ENCODE peak calls at places on chromosomes 2 and 18, in six cellular contexts. N is cardiac fibroblast, Z is adrenal gland, A is tibial nerve, I is HAP-1, K is H7. U is an unnamed sample.

GRCh38 chr18:70489556-70489955 is 200.7 kb downstream of the SOCS6 start:
- DNase-seq in A (no peak), Z (no peak), K (no peak), I (no peak), N (no peak), U (no peak)

GRCh38 chr2:88090446-88091283 is 23.0 kb downstream of the SMYD1 start:
- DNase-seq in Z (no peak), A (no peak), I (no peak), K (no peak), N (no peak), U (no peak)

GRCh38 chr2:222641336-222641735 is 14.6 kb downstream of the FARSB start:
- DNase-seq in I (no peak), A (no peak), Z (no peak), K (no peak), N (no peak), U (no peak)

GRCh38 chr2:180523629-180524340 is 456.6 kb upstream of the UBE2E3 start:
- DNase-seq in K (no peak), I (no peak), Z (no peak), A (no peak), N (peak; percentile 96), U (peak; percentile 93)

GRCh38 chr2:224078656-224079055 is 39.6 kb upstream of the SERPINE2 start:
- DNase-seq in Z (no peak), K (no peak), A (no peak), I (no peak), N (no peak), U (no peak)

GRCh38 chr18:6885992-6886823 is 156.7 kb downstream of the ARHGAP28 start:
- DNase-seq in K (peak; percentile 47), Z (peak; percentile 63), A (peak; percentile 78), I (peak; percentile 4), N (peak; percentile 70), U (peak; percentile 73)

GRCh38 chr18:5851998-5852397 is 43.3 kb downstream of the TMEM200C start:
- DNase-seq in N (no peak), I (no peak), K (no peak), A (no peak), Z (no peak), U (no peak)

GRCh38 chr2:9842487-9843228 is 616 bp upstream of the TAF1B start:
- DNase-seq in I (no peak), Z (no peak), N (no peak), K (no peak), A (no peak), U (no peak)

GRCh38 chr2:240561325-240561971 is 1.3 kb downstream of the DUSP28 start:
- DNase-seq in A (no peak), K (no peak), Z (no peak), I (no peak), N (peak; percentile 86), U (peak; percentile 49)

GRCh38 chr2:85468704-85469349 is 50.3 kb downstream of the SH2D6 start:
- DNase-seq in K (peak; percentile 36), I (peak; percentile 41), N (peak; percentile 68), Z (no peak), A (peak; percentile 18), U (peak; percentile 84)

GRCh38 chr2:202337133-202337532 is 39.0 kb upstream of the BMPR2 start:
- DNase-seq in Z (no peak), N (peak; percentile 23), K (no peak), A (no peak), I (no peak), U (no peak)

GRCh38 chr18:53755914-53756606 is 468.4 kb downstream of the MBD2 start:
- DNase-seq in A (no peak), Z (no peak), I (no peak), N (no peak), K (no peak), U (no peak)

GRCh38 chr2:115908731-115909130 is 1466.3 kb downstream of the DPP10 start:
- DNase-seq in K (no peak), A (no peak), I (no peak), Z (no peak), N (no peak), U (no peak)

GRCh38 chr2:34107811-34108210 is 508.7 kb upstream of the FAM98A start:
- DNase-seq in N (no peak), K (no peak), I (no peak), A (no peak), Z (no peak), U (no peak)

GRCh38 chr2:41899189-41899588 is 148.6 kb upstream of the PKDCC start:
- DNase-seq in K (no peak), N (peak; percentile 15), A (no peak), Z (no peak), I (no peak), U (peak; percentile 21)

GRCh38 chr18:32315881-32316280 is 126.0 kb downstream of the MEP1B start:
- DNase-seq in N (peak; percentile 86), Z (no peak), A (no peak), K (no peak), I (no peak), U (peak; percentile 79)

GRCh38 chr2:170493698-170494097 is 221.4 kb upstream of the SP5 start:
- DNase-seq in I (no peak), Z (no peak), N (peak; percentile 6), K (no peak), A (no peak), U (peak; percentile 6)

GRCh38 chr2:121860033-121860810 is 104.8 kb downstream of the TSN start:
- DNase-seq in K (no peak), I (no peak), Z (no peak), N (peak; percentile 94), A (no peak), U (peak; percentile 60)

GRCh38 chr18:61889541-61889940 is 3.3 kb downstream of the RNF152 start:
- DNase-seq in I (no peak), A (no peak), K (no peak), Z (no peak), N (no peak), U (no peak)
- H3K4me3 ChIP-seq in I (no peak overlapping the region), A (no peak overlapping the region), K (no peak overlapping the region), Z (no peak overlapping the region), N (no peak overlapping the region), U (no peak overlapping the region)

DNA sequence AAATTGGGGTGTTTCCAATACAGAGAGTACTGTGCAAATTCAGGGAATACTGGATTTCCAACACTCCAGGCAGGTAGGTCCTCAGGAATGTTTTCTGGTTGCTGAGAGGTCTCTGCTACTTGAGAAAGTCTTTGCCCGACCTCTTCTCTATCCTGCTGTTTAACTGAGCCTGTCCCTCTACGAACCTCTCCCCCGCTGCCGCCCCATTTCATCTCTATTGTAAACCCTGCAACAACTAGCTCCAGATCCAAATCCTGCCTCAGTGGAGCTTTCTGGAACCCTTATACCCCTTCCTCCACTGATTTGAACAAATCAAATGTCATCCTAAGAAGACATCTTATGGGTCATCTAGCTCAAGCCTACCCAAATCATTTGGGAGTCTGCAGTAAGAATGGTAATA is 1.3 kb downstream of the EIF4E2 start:
- DNase-seq in N (no peak), Z (no peak), K (no peak), A (no peak), I (no peak), U (no peak)
- H3K4me3 ChIP-seq in N (peak overlapping the region; percentile 87), Z (peak overlapping the region; percentile 88), K (no peak overlapping the region), A (no peak overlapping the region), I (peak overlapping the region; percentile 93), U (peak overlapping the region; percentile 95)

GRCh38 chr2:97662386-97662894 is 1.4 kb downstream of the ACTR1B start:
- DNase-seq in A (no peak), K (peak; percentile 56), I (no peak), Z (no peak), N (no peak), U (no peak)

GRCh38 chr2:97662895-97663625 is 784 bp downstream of the ACTR1B start:
- DNase-seq in N (peak; percentile 93), A (peak; percentile 43), I (peak; percentile 51), Z (peak; percentile 89), K (peak; percentile 58), U (peak; percentile 76)

GRCh38 chr2:97663626-97663961 is 250 bp downstream of the ACTR1B start:
- DNase-seq in N (no peak), A (no peak), Z (no peak), I (no peak), K (peak; percentile 93), U (no peak)

GRCh38 chr2:97660775-97661417 is 2.9 kb downstream of the ACTR1B start:
- DNase-seq in Z (no peak), K (no peak), N (peak; percentile 18), I (no peak), A (no peak), U (no peak)

GRCh38 chr2:97661927-97662326 is 1.9 kb downstream of the ACTR1B start:
- DNase-seq in Z (no peak), K (no peak), I (no peak), N (no peak), A (no peak), U (no peak)
- H3K4me3 ChIP-seq in Z (no peak overlapping the region), K (no peak overlapping the region), I (no peak overlapping the region), N (peak overlapping the region; percentile 75), A (no peak overlapping the region), U (peak overlapping the region; percentile 6)

GRCh38 chr18:10131036-10131774 is 217.4 kb downstream of the VAPA start:
- DNase-seq in N (no peak), Z (no peak), K (peak; percentile 65), A (no peak), I (peak; percentile 8), U (no peak)
- H3K4me3 ChIP-seq in N (no peak overlapping the region), Z (peak overlapping the region; percentile 40), K (peak overlapping the region; percentile 36), A (peak overlapping the region; percentile 32), I (peak overlapping the region; percentile 5), U (no peak overlapping the region)

GRCh38 chr2:74198461-74199274 is at the start of gene MTHFD2:
- DNase-seq in Z (peak; percentile 94), K (peak; percentile 97), I (peak; percentile 99), N (peak; percentile 99), A (peak; percentile 78), U (peak; percentile 96)

GRCh38 chr2:74199871-74200305 is 1.5 kb downstream of the MTHFD2 start:
- DNase-seq in Z (no peak), A (no peak), N (peak; percentile 39), I (no peak), K (peak; percentile 27), U (peak; percentile 38)

GRCh38 chr2:74201596-74201995 is 3.2 kb downstream of the MTHFD2 start:
- DNase-seq in A (peak; percentile 19), Z (no peak), I (no peak), N (peak; percentile 64), K (no peak), U (peak; percentile 79)

GRCh38 chr2:74199275-74199701 is 873 bp downstream of the MTHFD2 start:
- DNase-seq in N (no peak), I (no peak), K (no peak), Z (no peak), A (peak; percentile 9), U (no peak)

GRCh38 chr2:74201196-74201595 is 2.8 kb downstream of the MTHFD2 start:
- DNase-seq in N (no peak), K (no peak), A (no peak), Z (no peak), I (no peak), U (no peak)
- H3K4me3 ChIP-seq in N (no peak overlapping the region), K (no peak overlapping the region), A (no peak overlapping the region), Z (no peak overlapping the region), I (peak overlapping the region; percentile 99), U (peak overlapping the region; percentile 94)

GRCh38 chr2:52879561-52879960 is 888.0 kb upstream of the CHAC2 start:
- DNase-seq in K (no peak), A (no peak), Z (no peak), N (no peak), I (no peak), U (no peak)

GRCh38 chr2:52877703-52878102 is 889.9 kb upstream of the CHAC2 start:
- DNase-seq in A (no peak), I (no peak), N (no peak), Z (no peak), K (no peak), U (no peak)

GRCh38 chr2:52882974-52883373 is 884.6 kb upstream of the CHAC2 start:
- DNase-seq in I (no peak), Z (no peak), K (no peak), N (no peak), A (no peak), U (no peak)

GRCh38 chr2:52881606-52882005 is 886.0 kb upstream of the CHAC2 start:
- DNase-seq in N (peak; percentile 24), A (no peak), I (no peak), Z (no peak), K (no peak), U (peak; percentile 55)

GRCh38 chr2:52880872-52881271 is 886.7 kb upstream of the CHAC2 start:
- DNase-seq in A (no peak), K (no peak), Z (no peak), I (no peak), N (no peak), U (no peak)
- H3K4me3 ChIP-seq in A (no peak overlapping the region), K (no peak overlapping the region), Z (no peak overlapping the region), I (no peak overlapping the region), N (no peak overlapping the region), U (no peak overlapping the region)

U was measured in fibroblast of the aortic adventitia.